ENCODE peak calls at places on chromosomes 16 and 17, in ten cellular contexts. N, F, L, U, X, K, H, T, W and O are unnamed samples.

GRCh38 chr16:67396159-67396774 is 3.0 kb upstream of the TPPP3 start:
- DNase-seq in N (peak), F (peak), L (peak), U (peak), X (no peak), K (peak), H (peak), T (peak), W (peak), O (peak)

GRCh38 chr16:47477680-47478079 is 16.5 kb downstream of the PHKB start:
- DNase-seq in N (no peak), F (no peak), L (no peak), U (peak), X (no peak), K (no peak), H (no peak), T (peak), W (no peak), O (no peak)

GRCh38 chr17:2690165-2691068 is 21.1 kb downstream of the CLUH start:
- DNase-seq in N (peak), F (peak), L (peak), U (no peak), X (peak), K (no peak), H (no peak), T (no peak), W (no peak), O (no peak)

GRCh38 chr16:66190411-66190810 is 176.1 kb upstream of the CDH5 start:
- DNase-seq in N (no peak), F (no peak), L (no peak), U (peak), X (no peak), K (no peak), H (no peak), T (no peak), W (no peak), O (no peak)

GRCh38 chr17:332023-332422 is 20.6 kb downstream of the RPH3AL start:
- DNase-seq in N (no peak), F (peak), L (no peak), U (no peak), X (peak), K (no peak), H (no peak), T (no peak), W (no peak), O (no peak)

GRCh38 chr17:50027639-50028206 is 28.2 kb upstream of the ITGA3 start:
- DNase-seq in N (no peak), F (peak), L (peak), U (peak), X (peak), K (no peak), H (peak), T (peak), W (peak), O (no peak)

GRCh38 chr17:41529491-41529915 is 1.4 kb upstream of the KRT19 start:
- DNase-seq in N (no peak), F (no peak), L (no peak), U (no peak), X (no peak), K (no peak), H (no peak), T (no peak), W (peak), O (no peak)

GRCh38 chr16:84091460-84091859 is 25.3 kb downstream of the MBTPS1 start:
- DNase-seq in N (no peak), F (no peak), L (no peak), U (no peak), X (no peak), K (no peak), H (no peak), T (no peak), W (no peak), O (no peak)

GRCh38 chr17:19299214-19299747 is 62.1 kb downstream of the EPN2 start:
- DNase-seq in N (no peak), F (no peak), L (no peak), U (no peak), X (no peak), K (no peak), H (no peak), T (no peak), W (no peak), O (no peak)

GRCh38 chr17:72514888-72515287 is 394.1 kb downstream of the SOX9 start:
- DNase-seq in N (no peak), F (no peak), L (no peak), U (peak), X (no peak), K (no peak), H (no peak), T (peak), W (no peak), O (no peak)

GRCh38 chr16:64047878-64048277 is 1074.0 kb downstream of the CDH11 start:
- DNase-seq in N (no peak), F (no peak), L (no peak), U (no peak), X (no peak), K (no peak), H (no peak), T (no peak), W (no peak), O (no peak)

GRCh38 chr16:64047207-64047606 is 1074.7 kb downstream of the CDH11 start:
- DNase-seq in N (no peak), F (no peak), L (no peak), U (no peak), X (no peak), K (no peak), H (no peak), T (no peak), W (no peak), O (no peak)

GRCh38 chr16:64051826-64052225 is 1070.0 kb downstream of the CDH11 start:
- DNase-seq in N (no peak), F (no peak), L (no peak), U (peak), X (no peak), K (peak), H (no peak), T (peak), W (no peak), O (no peak)
- TF ChIP-seq CTCF in N (peak), F (peak), L (no peak), U (peak), X (peak), K (peak), H (no peak), T (peak), W (no peak), O (peak)

GRCh38 chr16:62041401-62041800 is 5.2 kb upstream of the CDH8 start:
- DNase-seq in N (no peak), F (no peak), L (no peak), U (peak), X (no peak), K (peak), H (no peak), T (peak), W (peak), O (peak)
- TF ChIP-seq CTCF in N (peak), F (peak), L (no peak), U (peak), X (peak), K (peak), H (peak), T (peak), W (no peak), O (peak)

DNA sequence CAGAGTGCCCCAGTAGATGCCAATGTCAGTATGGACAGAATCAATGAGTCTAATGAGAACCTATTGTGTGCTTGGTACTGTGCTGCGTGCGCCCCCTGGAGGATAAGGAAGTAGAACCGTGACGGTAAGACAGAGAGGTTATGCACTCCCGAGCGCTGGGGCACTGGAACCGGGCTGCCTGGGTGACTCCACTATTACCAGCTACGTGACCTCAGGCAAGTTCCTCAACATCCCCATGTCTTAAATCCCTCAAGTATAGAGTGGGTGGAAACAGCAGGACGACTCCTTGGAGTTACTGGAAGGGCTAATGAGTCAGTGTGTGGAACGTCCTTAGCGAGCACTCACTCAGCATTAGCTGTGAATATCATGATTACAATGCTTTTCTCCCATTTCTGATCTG is 16.2 kb downstream of the CHST4 start:
- DNase-seq in N (no peak), F (no peak), L (no peak), U (peak), X (peak), K (peak), H (no peak), T (peak), W (peak), O (peak)
- TF ChIP-seq CTCF in N (peak), F (no peak), L (no peak), U (peak), X (peak), K (peak), H (no peak), T (peak), W (peak), O (peak)

GRCh38 chr16:26111900-26112299 is 420.1 kb downstream of the HS3ST4 start:
- DNase-seq in N (no peak), F (no peak), L (no peak), U (no peak), X (no peak), K (peak), H (no peak), T (no peak), W (no peak), O (no peak)
- TF ChIP-seq CTCF in N (no peak), F (no peak), L (no peak), U (no peak), X (no peak), K (no peak), H (no peak), T (no peak), W (no peak), O (peak)

DNA sequence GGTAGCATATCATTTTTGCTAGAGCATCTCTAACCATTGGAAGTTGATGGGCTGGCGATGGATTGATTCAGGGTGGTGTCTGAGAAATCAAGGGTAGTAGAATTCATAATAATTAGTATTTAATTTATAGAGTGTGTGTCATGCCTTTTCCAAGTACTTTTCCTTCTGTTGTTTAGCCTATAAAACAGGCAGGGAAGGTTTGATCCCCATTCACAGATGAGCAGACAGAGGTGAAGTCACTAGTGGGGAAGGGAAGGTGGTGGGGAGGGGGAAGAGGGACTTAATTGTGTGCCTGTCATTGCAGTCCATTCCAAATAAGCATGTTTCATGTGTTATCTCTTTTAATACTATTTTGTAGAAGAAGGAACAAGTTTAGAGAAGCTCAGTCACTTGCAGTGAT is 131.3 kb downstream of the MSI2 start:
- DNase-seq in N (no peak), F (no peak), L (no peak), U (no peak), X (no peak), K (no peak), H (no peak), T (no peak), W (no peak), O (no peak)
- TF ChIP-seq CTCF in N (no peak), F (no peak), L (no peak), U (no peak), X (no peak), K (no peak), H (no peak), T (no peak), W (no peak), O (no peak)

GRCh38 chr17:40062347-40063033 is at the start of gene THRA:
- DNase-seq in N (no peak), F (peak), L (peak), U (peak), X (peak), K (peak), H (no peak), T (peak), W (peak), O (peak)
- TF ChIP-seq CTCF in N (peak), F (no peak), L (no peak), U (no peak), X (no peak), K (no peak), H (no peak), T (peak), W (no peak), O (no peak)

GRCh38 chr17:38920374-38921291 is 4.8 kb upstream of the LASP1NB start:
- DNase-seq in N (no peak), F (peak), L (peak), U (no peak), X (no peak), K (peak), H (no peak), T (no peak), W (no peak), O (no peak)

GRCh38 chr17:38919316-38920078 is 5.9 kb upstream of the LASP1NB start:
- DNase-seq in N (no peak), F (peak), L (peak), U (no peak), X (no peak), K (no peak), H (no peak), T (no peak), W (no peak), O (no peak)

GRCh38 chr17:38925263-38925995 is at the start of gene LASP1NB:
- DNase-seq in N (no peak), F (no peak), L (peak), U (peak), X (no peak), K (peak), H (no peak), T (peak), W (peak), O (peak)

GRCh38 chr17:38921756-38922411 is 3.5 kb upstream of the LASP1NB start:
- DNase-seq in N (no peak), F (peak), L (peak), U (no peak), X (no peak), K (no peak), H (no peak), T (no peak), W (peak), O (no peak)

DNA sequence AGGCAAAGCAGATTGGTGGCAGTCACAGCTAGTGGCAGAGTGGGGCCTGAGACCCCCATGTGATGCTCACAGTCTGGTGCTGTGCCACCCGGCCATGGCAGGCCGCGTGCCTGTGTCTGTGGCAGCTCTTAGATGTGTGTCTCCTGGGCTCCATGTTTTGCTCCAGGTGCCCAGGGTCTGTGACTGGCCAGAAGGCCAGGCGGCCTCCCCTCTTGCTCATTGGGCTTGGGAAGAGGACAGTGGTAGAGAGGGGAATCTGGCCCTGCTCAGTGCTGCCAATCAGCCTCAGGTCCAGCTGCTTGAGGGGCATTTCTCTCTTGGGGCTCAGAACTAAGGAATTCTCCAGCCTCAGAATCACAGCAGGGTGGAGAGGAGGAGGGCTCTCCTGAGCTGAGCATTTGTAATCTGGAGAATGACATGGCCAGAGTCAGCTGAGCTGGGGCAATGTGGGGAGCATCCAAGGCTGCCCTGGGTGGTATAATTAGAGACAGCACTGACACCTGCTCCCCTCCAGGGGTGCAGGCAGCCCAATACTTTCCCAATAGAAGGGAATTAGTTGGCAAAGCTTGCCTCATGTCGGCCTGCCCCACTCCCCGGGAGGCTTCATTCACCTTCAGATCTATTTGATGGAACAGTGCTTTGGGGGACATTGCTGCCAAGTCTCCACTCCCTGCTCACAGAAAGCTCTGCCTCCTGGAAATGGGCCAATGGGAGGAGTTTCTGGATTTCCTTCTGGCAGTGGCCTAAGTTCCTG is 2.7 kb upstream of the LASP1NB start:
- DNase-seq in N (no peak), F (peak), L (peak), U (peak), X (peak), K (no peak), H (no peak), T (peak), W (peak), O (no peak)
- TF ChIP-seq CTCF in N (no peak), F (no peak), L (no peak), U (no peak), X (no peak), K (no peak), H (no peak), T (peak), W (no peak), O (no peak)